ENCODE peak calls at places on chromosome 12, in five cellular contexts. C, U, V, M and N are unnamed samples.
A peak's percentile ranks its signal among the peaks of the same experiment; 100 is the strongest.

GRCh38 chr12:70317781-70318180 is 48.3 kb upstream of the KCNMB4 start:
- DNase-seq in C (no peak), U (no peak), V (no peak), M (no peak), N (no peak)

GRCh38 chr12:132285991-132286681 is 43.3 kb downstream of the GALNT9 start:
- DNase-seq in U (no peak), C (no peak), V (no peak), M (peak; percentile 34), N (no peak)

GRCh38 chr12:29041621-29042020 is 107.5 kb upstream of the FAR2 start:
- DNase-seq in V (no peak), U (no peak), M (no peak), C (no peak), N (no peak)

GRCh38 chr12:4562034-4562657 is at the start of gene DYRK4:
- DNase-seq in C (no peak), V (peak; percentile 81), M (no peak), U (peak; percentile 91), N (no peak)

GRCh38 chr12:61915420-61915819 is 344.8 kb upstream of the USP15 start:
- DNase-seq in M (no peak), V (no peak), U (no peak), C (no peak), N (no peak)

GRCh38 chr12:15334225-15334624 is 11.9 kb downstream of the PTPRO start:
- DNase-seq in M (no peak), V (no peak), U (no peak), C (no peak), N (no peak)

GRCh38 chr12:132517013-132517739 is 27.2 kb downstream of the FBRSL1 start:
- DNase-seq in U (no peak), V (no peak), C (no peak), M (no peak), N (no peak)

GRCh38 chr12:111991946-111992345 is 21.0 kb downstream of the TMEM116 start:
- DNase-seq in V (no peak), C (no peak), U (no peak), M (no peak), N (no peak)

GRCh38 chr12:6548556-6549378 is 7.1 kb downstream of the IFFO1 start:
- DNase-seq in V (no peak), U (no peak), M (no peak), C (no peak), N (no peak)

GRCh38 chr12:54134850-54135249 is 53.9 kb downstream of the SMUG1 start:
- DNase-seq in M (no peak), V (no peak), C (no peak), U (no peak), N (no peak)

GRCh38 chr12:28032811-28033537 is 60.4 kb upstream of the PTHLH start:
- DNase-seq in C (no peak), U (no peak), V (no peak), M (no peak), N (peak; percentile 35)

GRCh38 chr12:76890407-76891143 is 11.8 kb upstream of the CSRP2 start:
- DNase-seq in U (no peak), V (no peak), M (no peak), C (peak; percentile 51), N (peak; percentile 9)

GRCh38 chr12:94207467-94208432 is 59.4 kb downstream of the PLXNC1 start:
- DNase-seq in V (no peak), U (no peak), M (no peak), C (peak; percentile 64), N (no peak)

GRCh38 chr12:103799504-103800251 is 41.4 kb downstream of the NT5DC3 start:
- DNase-seq in V (no peak), C (no peak), M (no peak), U (no peak), N (no peak)

GRCh38 chr12:124874188-124874587 is 10.5 kb upstream of the SCARB1 start:
- DNase-seq in U (no peak), V (no peak), M (no peak), C (no peak), N (no peak)

GRCh38 chr12:59066445-59066844 is 146.1 kb upstream of the LRIG3 start:
- DNase-seq in M (no peak), U (no peak), V (no peak), C (no peak), N (no peak)

GRCh38 chr12:130477701-130478100 is 140.0 kb downstream of the PIWIL1 start:
- DNase-seq in V (no peak), U (no peak), C (no peak), M (no peak), N (no peak)

GRCh38 chr12:127803545-127803944 is 463.4 kb upstream of the TMEM132C start:
- DNase-seq in V (no peak), U (no peak), M (no peak), C (no peak), N (no peak)

GRCh38 chr12:88624911-88625310 is 44.6 kb upstream of the KITLG start:
- DNase-seq in M (no peak), C (no peak), V (no peak), U (no peak), N (no peak)

GRCh38 chr12:118193477-118193876 is 57.6 kb downstream of the PEBP1 start:
- DNase-seq in V (no peak), U (no peak), C (no peak), M (no peak), N (no peak)

GRCh38 chr12:116263844-116264243 is 13.6 kb downstream of the MED13L start:
- DNase-seq in C (no peak), U (no peak), M (no peak), V (no peak), N (no peak)

GRCh38 chr12:79360269-79360668 is 330.5 kb downstream of the PAWR start:
- DNase-seq in V (no peak), M (no peak), C (no peak), U (no peak), N (no peak)

GRCh38 chr12:18427520-18427919 is 166.2 kb downstream of the PIK3C2G start:
- DNase-seq in C (no peak), U (no peak), M (no peak), V (no peak), N (no peak)

GRCh38 chr12:32997471-32997870 is 100.9 kb upstream of the PKP2 start:
- DNase-seq in C (no peak), V (no peak), U (no peak), M (no peak), N (no peak)

GRCh38 chr12:40010899-40011774 is 94.7 kb downstream of the SLC2A13 start:
- DNase-seq in C (peak; percentile 63), U (no peak), M (peak; percentile 41), V (peak; percentile 40), N (peak; percentile 6)

GRCh38 chr12:130972589-130972950 is 18.9 kb downstream of the ADGRD1 start:
- DNase-seq in M (no peak), C (no peak), U (peak; percentile 39), V (no peak), N (no peak)

GRCh38 chr12:122001379-122002209 is 20.1 kb upstream of the BCL7A start:
- DNase-seq in C (no peak), M (peak; percentile 19), V (no peak), U (no peak), N (no peak)

GRCh38 chr12:32171211-32171610 is 64.6 kb downstream of the BICD1 start:
- DNase-seq in M (no peak), C (no peak), V (no peak), U (no peak), N (no peak)